ENCODE peak calls at places on chromosome 16, in ten cellular contexts. J is stomach, N is transverse colon, L is H1, P is SK-N-SH, F is A549, Y is K562, B is esophagus muscularis mucosa, X is suprapubic skin, G is HepG2. W is an unnamed sample.
A peak's percentile ranks its signal among the peaks of the same experiment; 100 is the strongest.

GRCh38 chr16:58500329-58501241 is 642 bp downstream of the NDRG4 start:
- DNase-seq in J (no peak), N (no peak), L (no peak), P (peak; percentile 69), F (no peak), Y (no peak), B (no peak), X (peak; percentile 77), G (no peak), W (no peak)

GRCh38 chr16:78277374-78277773 is 177.9 kb downstream of the WWOX start:
- DNase-seq in J (no peak), N (no peak), L (peak; percentile 25), P (peak; percentile 3), F (no peak), Y (no peak), B (no peak), X (no peak), G (no peak), W (no peak)

GRCh38 chr16:63913278-63913677 is 1208.6 kb downstream of the CDH11 start:
- DNase-seq in J (no peak), N (no peak), L (no peak), P (no peak), F (no peak), Y (no peak), B (no peak), X (no peak), G (no peak), W (no peak)

GRCh38 chr16:75288596-75289120 is 37.2 kb upstream of the BCAR1 start:
- DNase-seq in J (no peak), N (no peak), L (no peak), P (no peak), F (no peak), Y (no peak), B (no peak), X (no peak), G (no peak), W (no peak)

GRCh38 chr16:50081428-50082018 is 15.8 kb downstream of the HEATR3 start:
- DNase-seq in J (no peak), N (no peak), L (no peak), P (no peak), F (no peak), Y (no peak), B (no peak), X (no peak), G (no peak), W (no peak)

GRCh38 chr16:71637398-71637797 is 11.4 kb downstream of the MARVELD3 start:
- DNase-seq in J (no peak), N (no peak), L (no peak), P (no peak), F (no peak), Y (no peak), B (no peak), X (no peak), G (no peak), W (no peak)

GRCh38 chr16:2428051-2428786 is 1.0 kb upstream of the CCNF start:
- DNase-seq in J (peak; percentile 40), N (peak; percentile 58), L (no peak), P (peak; percentile 68), F (no peak), Y (peak; percentile 78), B (no peak), X (no peak), G (no peak), W (peak; percentile 25)

GRCh38 chr16:46757339-46758050 is 9.4 kb upstream of the MYLK3 start:
- DNase-seq in J (peak; percentile 32), N (no peak), L (no peak), P (peak; percentile 92), F (no peak), Y (peak; percentile 30), B (no peak), X (no peak), G (no peak), W (no peak)

GRCh38 chr16:31202402-31203385 is at the start of gene PYCARD:
- DNase-seq in J (peak; percentile 45), N (peak; percentile 82), L (no peak), P (peak; percentile 60), F (no peak), Y (peak; percentile 58), B (no peak), X (no peak), G (no peak), W (peak; percentile 19)

GRCh38 chr16:31198207-31198882 is 4.2 kb downstream of the PYCARD start:
- DNase-seq in J (no peak), N (no peak), L (no peak), P (no peak), F (no peak), Y (no peak), B (no peak), X (no peak), G (no peak), W (no peak)

GRCh38 chr16:31201511-31202401 is 804 bp downstream of the PYCARD start:
- DNase-seq in J (peak; percentile 47), N (peak; percentile 85), L (no peak), P (peak; percentile 50), F (no peak), Y (peak; percentile 47), B (no peak), X (no peak), G (no peak), W (no peak)

GRCh38 chr16:31199430-31200041 is 3.0 kb downstream of the PYCARD start:
- DNase-seq in J (no peak), N (no peak), L (no peak), P (no peak), F (no peak), Y (no peak), B (no peak), X (no peak), G (no peak), W (no peak)

DNA sequence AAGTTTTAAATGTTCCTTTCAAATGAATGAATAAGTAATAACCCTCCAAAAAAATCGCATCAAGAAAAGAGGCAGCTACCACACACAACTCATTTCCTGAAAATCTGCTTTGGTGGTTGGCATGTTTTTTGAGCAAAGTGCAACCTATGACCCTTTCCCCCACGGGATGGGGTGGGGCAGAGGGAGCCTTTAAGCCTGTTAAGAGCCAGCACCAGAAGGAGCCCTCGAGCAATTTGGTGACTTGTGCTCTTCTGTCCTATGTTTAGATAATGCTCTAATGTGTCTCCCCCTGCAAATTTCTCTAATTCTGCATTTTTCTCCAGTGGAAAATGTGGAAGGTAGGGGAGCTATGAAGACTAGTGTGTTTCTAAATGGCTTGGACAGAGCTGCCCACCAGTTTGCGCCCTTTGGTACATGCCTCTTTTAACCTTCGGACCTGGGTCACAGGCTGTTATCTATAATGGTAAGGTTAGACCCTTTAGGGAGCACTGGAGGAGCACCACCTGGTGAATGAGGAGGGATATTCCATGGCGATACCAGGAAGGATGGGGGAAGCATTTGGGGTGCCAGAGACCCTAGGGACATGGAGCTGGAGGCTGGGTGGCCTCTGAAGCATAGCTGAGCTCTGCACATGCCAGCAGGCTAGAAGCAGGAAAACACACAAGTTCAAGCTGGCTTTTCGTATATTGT is 1.6 kb downstream of the PYCARD start:
- DNase-seq in J (no peak), N (no peak), L (no peak), P (no peak), F (no peak), Y (no peak), B (no peak), X (no peak), G (no peak), W (no peak)
- TF ChIP-seq CTCF in J (no peak), N (no peak), L (no peak), P (peak; percentile 21), F (no peak), Y (peak; percentile 44), B (no peak), X (no peak), G (no peak), W (no peak)

DNA sequence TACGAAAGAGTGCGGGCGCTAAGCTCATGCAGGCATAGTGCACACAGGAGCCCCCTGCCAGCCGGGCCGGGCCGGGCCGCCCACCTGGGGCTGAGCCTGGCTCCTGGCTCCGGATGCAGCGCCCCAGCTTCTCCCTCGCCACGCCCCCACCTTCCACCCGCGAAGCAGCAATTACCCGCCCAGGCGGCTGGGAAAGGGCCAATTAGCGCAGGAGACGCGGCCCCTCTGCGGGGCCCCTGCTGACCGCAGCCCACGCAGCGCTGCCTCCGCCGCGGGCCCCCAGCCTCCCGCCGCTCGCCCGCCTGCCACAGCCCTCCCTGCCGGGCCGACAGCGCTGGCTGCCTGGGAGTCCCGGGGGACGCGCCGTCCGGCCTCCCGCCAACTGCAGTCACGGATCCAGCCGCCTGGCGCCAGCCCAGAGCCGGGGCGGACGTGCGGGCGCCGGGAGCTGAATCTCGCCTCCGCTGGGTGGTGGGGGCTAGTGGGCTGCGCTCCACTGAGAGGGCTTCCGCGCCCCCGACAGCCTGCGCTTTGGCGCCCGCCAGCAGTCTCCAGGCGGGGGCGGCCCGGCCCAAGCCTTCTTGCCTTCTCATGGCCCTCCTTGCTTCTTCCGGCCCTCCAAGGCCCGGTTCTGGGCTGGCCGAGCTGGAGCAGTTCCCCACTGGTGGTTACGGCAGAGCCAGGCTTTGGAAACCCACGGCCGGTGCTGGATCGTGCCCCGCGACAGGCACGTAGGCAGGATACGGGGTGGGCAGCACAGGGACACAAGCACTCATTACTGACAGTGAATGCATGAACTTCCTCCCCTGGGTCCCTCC is 14.9 kb upstream of the CBFB start:
- DNase-seq in J (peak; percentile 68), N (peak; percentile 68), L (no peak), P (peak; percentile 91), F (peak; percentile 41), Y (peak; percentile 85), B (no peak), X (no peak), G (peak; percentile 46), W (peak; percentile 65)
- H3K27ac ChIP-seq in J (peak overlapping the region; percentile 52), N (peak overlapping the region; percentile 5), L (no peak overlapping the region), P (no peak overlapping the region), F (peak overlapping the region; percentile 70), Y (peak overlapping the region; percentile 45), B (peak overlapping the region; percentile 69), X (no peak overlapping the region), G (no peak overlapping the region), W (peak overlapping the region; percentile 79)

GRCh38 chr16:29947897-29948296 is 14.0 kb upstream of the TMEM219 start:
- DNase-seq in J (no peak), N (no peak), L (no peak), P (no peak), F (no peak), Y (no peak), B (no peak), X (no peak), G (no peak), W (no peak)

GRCh38 chr16:29940656-29941055 is 14.6 kb upstream of the KCTD13 start:
- DNase-seq in J (no peak), N (no peak), L (no peak), P (no peak), F (no peak), Y (no peak), B (no peak), X (no peak), G (no peak), W (no peak)

DNA sequence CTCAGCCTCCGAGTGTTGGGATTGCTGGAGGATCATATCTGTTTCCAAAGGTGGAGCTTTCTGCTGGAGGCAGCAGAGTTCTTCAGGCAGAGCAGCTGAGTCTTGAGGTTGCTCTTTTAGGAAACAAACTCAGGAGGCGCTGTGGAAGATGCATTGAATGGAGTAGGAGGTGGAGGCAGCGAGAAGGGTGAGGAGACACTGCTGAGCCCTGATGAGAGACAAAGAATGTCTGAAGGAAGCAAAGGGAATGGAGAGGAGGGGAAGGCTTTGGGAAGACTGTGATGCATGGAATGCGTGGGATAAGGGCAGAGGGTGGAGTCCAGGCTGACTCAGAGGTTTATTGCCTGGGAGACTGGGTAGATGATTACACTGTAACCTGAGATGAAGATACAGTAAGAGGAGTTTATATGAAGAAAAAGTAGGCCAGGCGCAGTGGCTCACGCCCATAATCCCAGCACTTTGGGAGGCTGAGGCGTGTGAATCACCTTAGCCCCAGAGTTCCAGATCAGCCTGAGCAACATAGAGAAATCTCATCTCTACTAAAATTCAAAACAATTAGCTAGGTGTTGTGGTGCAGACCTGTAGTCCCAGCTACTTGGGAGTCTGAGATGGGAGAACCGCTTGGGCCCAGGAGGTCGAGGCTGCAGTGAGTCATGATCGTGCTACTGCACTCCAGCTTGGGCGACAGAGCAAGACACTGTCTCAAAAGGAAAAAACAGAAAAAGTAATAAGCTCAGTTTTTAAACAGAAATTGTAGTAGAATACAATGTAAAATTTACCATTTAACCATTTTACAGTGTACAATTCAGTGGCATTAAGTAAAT is 17.8 kb upstream of the TMEM219 start:
- DNase-seq in J (peak; percentile 41), N (peak; percentile 79), L (no peak), P (no peak), F (peak; percentile 85), Y (peak; percentile 76), B (no peak), X (no peak), G (peak; percentile 91), W (no peak)
- TF ChIP-seq EP300 in J (no peak), N (no peak), L (no peak), P (no peak), F (no peak), Y (no peak), B (no peak), X (no peak), G (no peak), W (no peak)

GRCh38 chr16:80436510-80436909 is 104.3 kb upstream of the DYNLRB2 start:
- DNase-seq in J (no peak), N (no peak), L (no peak), P (no peak), F (no peak), Y (no peak), B (no peak), X (no peak), G (no peak), W (no peak)

GRCh38 chr16:80441935-80442334 is 98.9 kb upstream of the DYNLRB2 start:
- DNase-seq in J (no peak), N (no peak), L (no peak), P (no peak), F (no peak), Y (no peak), B (no peak), X (no peak), G (no peak), W (no peak)

GRCh38 chr16:80440691-80441090 is 100.1 kb upstream of the DYNLRB2 start:
- DNase-seq in J (no peak), N (no peak), L (no peak), P (no peak), F (no peak), Y (no peak), B (no peak), X (no peak), G (no peak), W (no peak)

GRCh38 chr16:80433617-80434016 is 107.2 kb upstream of the DYNLRB2 start:
- DNase-seq in J (no peak), N (no peak), L (no peak), P (no peak), F (no peak), Y (no peak), B (no peak), X (no peak), G (no peak), W (no peak)

GRCh38 chr16:80437707-80438106 is 103.1 kb upstream of the DYNLRB2 start:
- DNase-seq in J (no peak), N (no peak), L (no peak), P (no peak), F (no peak), Y (no peak), B (no peak), X (no peak), G (no peak), W (no peak)
- TF ChIP-seq CTCF in J (no peak), N (no peak), L (peak; percentile 58), P (no peak), F (no peak), Y (no peak), B (no peak), X (no peak), G (peak; percentile 39), W (no peak)

W was measured in tibial nerve.